ENCODE peak calls at places on chromosomes 13 and 19, in six cellular contexts. One of them, this sample, is unnamed.

GRCh38 chr13:46899801-46900200 is 2.9 kb upstream of the HTR2A start:
- DNase-seq in NCI-H187: no peak
- DNase-seq in NCI-H2081: no peak
- DNase-seq in stomach: no peak
- DNase-seq in foreskin fibroblast: no peak
- DNase-seq in AG08396: no peak
- DNase-seq in this sample: no peak

GRCh38 chr19:13748169-13748884 is 16.0 kb upstream of the MRI1 start:
- DNase-seq in foreskin fibroblast: peak; percentile 71
- DNase-seq in NCI-H187: no peak
- DNase-seq in NCI-H2081: no peak
- DNase-seq in stomach: no peak
- DNase-seq in AG08396: peak; percentile 60
- DNase-seq in this sample: no peak

GRCh38 chr19:6276447-6276846 is 3.3 kb downstream of the MLLT1 start:
- DNase-seq in NCI-H187: no peak
- DNase-seq in NCI-H2081: no peak
- DNase-seq in stomach: no peak
- DNase-seq in foreskin fibroblast: peak; percentile 94
- DNase-seq in AG08396: no peak
- DNase-seq in this sample: no peak

GRCh38 chr13:37640499-37640898 is 41.9 kb upstream of the POSTN start:
- DNase-seq in AG08396: peak; percentile 36
- DNase-seq in foreskin fibroblast: peak; percentile 86
- DNase-seq in stomach: no peak
- DNase-seq in NCI-H187: no peak
- DNase-seq in NCI-H2081: peak; percentile 16
- DNase-seq in this sample: no peak

GRCh38 chr19:45607071-45608029 is 5.3 kb upstream of the GPR4 start:
- DNase-seq in stomach: peak; percentile 80
- DNase-seq in NCI-H2081: peak; percentile 51
- DNase-seq in NCI-H187: peak; percentile 9
- DNase-seq in foreskin fibroblast: peak; percentile 83
- DNase-seq in AG08396: peak; percentile 82
- DNase-seq in this sample: peak; percentile 86

GRCh38 chr13:100594255-100594654 is 5.7 kb upstream of the GGACT start:
- DNase-seq in stomach: no peak
- DNase-seq in AG08396: no peak
- DNase-seq in foreskin fibroblast: no peak
- DNase-seq in NCI-H187: no peak
- DNase-seq in NCI-H2081: no peak
- DNase-seq in this sample: no peak

GRCh38 chr19:15418112-15418587 is 638 bp downstream of the AKAP8L start:
- DNase-seq in foreskin fibroblast: peak; percentile 46
- DNase-seq in stomach: no peak
- DNase-seq in NCI-H2081: peak; percentile 88
- DNase-seq in AG08396: peak; percentile 46
- DNase-seq in NCI-H187: no peak
- DNase-seq in this sample: no peak

GRCh38 chr13:40189885-40190655 is 476.4 kb downstream of the FOXO1 start:
- DNase-seq in AG08396: no peak
- DNase-seq in stomach: no peak
- DNase-seq in NCI-H2081: no peak
- DNase-seq in NCI-H187: no peak
- DNase-seq in foreskin fibroblast: peak; percentile 47
- DNase-seq in this sample: no peak

GRCh38 chr19:14139944-14140343 is 3.6 kb upstream of the ASF1B start:
- DNase-seq in NCI-H187: no peak
- DNase-seq in NCI-H2081: no peak
- DNase-seq in stomach: no peak
- DNase-seq in AG08396: no peak
- DNase-seq in foreskin fibroblast: peak; percentile 77
- DNase-seq in this sample: no peak

GRCh38 chr13:32902898-32903297 is 113.3 kb upstream of the KL start:
- DNase-seq in foreskin fibroblast: peak; percentile 81
- DNase-seq in NCI-H187: no peak
- DNase-seq in stomach: peak; percentile 44
- DNase-seq in AG08396: peak; percentile 82
- DNase-seq in NCI-H2081: no peak
- DNase-seq in this sample: no peak

GRCh38 chr19:32828139-32828538 is 41.4 kb downstream of the SLC7A9 start:
- DNase-seq in NCI-H2081: peak; percentile 15
- DNase-seq in stomach: no peak
- DNase-seq in foreskin fibroblast: no peak
- DNase-seq in NCI-H187: no peak
- DNase-seq in AG08396: no peak
- DNase-seq in this sample: no peak

GRCh38 chr19:52665529-52665928 is 27.4 kb upstream of the ZNF83 start:
- DNase-seq in NCI-H2081: no peak
- DNase-seq in stomach: no peak
- DNase-seq in foreskin fibroblast: peak; percentile 27
- DNase-seq in NCI-H187: no peak
- DNase-seq in AG08396: no peak
- DNase-seq in this sample: no peak

GRCh38 chr19:1315470-1316166 is 29.9 kb downstream of the EFNA2 start:
- DNase-seq in AG08396: peak; percentile 85
- DNase-seq in stomach: peak; percentile 63
- DNase-seq in NCI-H2081: no peak
- DNase-seq in NCI-H187: no peak
- DNase-seq in foreskin fibroblast: peak; percentile 77
- DNase-seq in this sample: peak; percentile 71

GRCh38 chr13:59861676-59862075 is 302.1 kb downstream of the DIAPH3 start:
- DNase-seq in stomach: no peak
- DNase-seq in AG08396: no peak
- DNase-seq in NCI-H187: no peak
- DNase-seq in foreskin fibroblast: no peak
- DNase-seq in NCI-H2081: peak; percentile 4
- DNase-seq in this sample: no peak

GRCh38 chr19:44796701-44797115 is 12.2 kb upstream of the BCAM start:
- DNase-seq in AG08396: no peak
- DNase-seq in stomach: peak; percentile 69
- DNase-seq in NCI-H187: no peak
- DNase-seq in NCI-H2081: peak; percentile 92
- DNase-seq in foreskin fibroblast: no peak
- DNase-seq in this sample: peak; percentile 78

GRCh38 chr19:19661675-19662251 is 1.7 kb downstream of the ATP13A1 start:
- DNase-seq in NCI-H2081: no peak
- DNase-seq in AG08396: peak; percentile 5
- DNase-seq in NCI-H187: no peak
- DNase-seq in foreskin fibroblast: peak; percentile 17
- DNase-seq in stomach: no peak
- DNase-seq in this sample: no peak

This sample was measured in HuH-7.